ENCODE peak calls at places on chromosomes 2 and 18, in six cellular contexts. B is transverse colon, O is stomach, S is A549, Q is suprapubic skin, L is K562. M is an unnamed sample.

GRCh38 chr2:35081001-35081628 is 1274.5 kb upstream of the CRIM1 start:
- DNase-seq in B (no peak), O (no peak), S (peak), Q (no peak), L (no peak), M (no peak)

GRCh38 chr18:24138281-24138883 is 480 bp upstream of the CABYR start:
- DNase-seq in B (no peak), O (no peak), S (no peak), Q (no peak), L (no peak), M (no peak)

GRCh38 chr2:175218551-175218950 is 37.0 kb upstream of the ATP5MC3 start:
- DNase-seq in B (no peak), O (no peak), S (no peak), Q (no peak), L (no peak), M (no peak)

GRCh38 chr2:225091336-225091735 is 49.1 kb upstream of the DOCK10 start:
- DNase-seq in B (no peak), O (no peak), S (peak), Q (no peak), L (no peak), M (no peak)

GRCh38 chr18:37238271-37238670 is 327.3 kb downstream of the CELF4 start:
- DNase-seq in B (no peak), O (no peak), S (no peak), Q (no peak), L (no peak), M (no peak)

GRCh38 chr2:149766339-149766738 is 178.8 kb upstream of the MMADHC start:
- DNase-seq in B (no peak), O (no peak), S (no peak), Q (no peak), L (no peak), M (no peak)

GRCh38 chr2:99777266-99777640 is 287.4 kb upstream of the REV1 start:
- DNase-seq in B (no peak), O (no peak), S (no peak), Q (no peak), L (no peak), M (no peak)

GRCh38 chr2:141736466-141736865 is 394.4 kb downstream of the LRP1B start:
- DNase-seq in B (no peak), O (no peak), S (no peak), Q (no peak), L (no peak), M (no peak)

GRCh38 chr2:236291476-236291875 is 27.3 kb upstream of the ASB18 start:
- DNase-seq in B (no peak), O (no peak), S (no peak), Q (no peak), L (no peak), M (no peak)

GRCh38 chr18:3920832-3921231 is 470.9 kb downstream of the TGIF1 start:
- DNase-seq in B (no peak), O (no peak), S (no peak), Q (no peak), L (no peak), M (no peak)

GRCh38 chr2:67465623-67466022 is 68.5 kb downstream of the ETAA1 start:
- DNase-seq in B (no peak), O (no peak), S (no peak), Q (no peak), L (no peak), M (no peak)

GRCh38 chr2:218694405-218695145 is 16.1 kb upstream of the TTLL4 start:
- DNase-seq in B (no peak), O (no peak), S (no peak), Q (no peak), L (no peak), M (no peak)

GRCh38 chr2:223090081-223090480 is 38.1 kb downstream of the KCNE4 start:
- DNase-seq in B (no peak), O (peak), S (no peak), Q (no peak), L (no peak), M (no peak)

GRCh38 chr2:151484100-151484499 is 74.4 kb downstream of the RIF1 start:
- DNase-seq in B (no peak), O (no peak), S (no peak), Q (no peak), L (no peak), M (no peak)

DNA sequence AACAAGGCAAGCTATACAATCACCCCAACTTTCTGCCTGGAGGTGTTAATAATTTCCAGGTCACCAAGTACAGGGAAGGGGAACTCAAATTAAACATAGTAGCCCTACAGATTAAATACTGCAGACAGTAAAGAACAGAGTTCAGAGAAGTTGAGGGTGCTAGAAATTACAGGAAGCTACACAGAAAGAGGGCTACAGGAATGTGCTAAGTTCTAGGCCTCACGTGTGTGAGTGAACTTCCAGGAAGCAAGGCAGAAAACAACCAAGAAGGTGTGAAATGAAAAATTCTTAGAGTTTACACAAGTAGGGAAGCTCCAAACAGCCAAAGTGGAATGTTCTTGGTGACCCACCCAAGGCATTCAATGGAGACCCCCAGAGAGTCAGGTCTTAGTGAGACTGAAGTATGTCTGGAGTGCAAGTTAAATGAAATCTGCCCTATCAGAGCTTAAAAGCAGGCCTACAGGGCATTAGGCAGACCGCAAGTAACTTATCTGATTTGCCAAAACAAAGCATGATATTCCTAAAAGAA is 58.2 kb upstream of the RNU4ATAC start:
- DNase-seq in B (no peak), O (no peak), S (no peak), Q (no peak), L (no peak), M (no peak)
- H3K27ac ChIP-seq in B (no peak), O (no peak), S (no peak), Q (no peak), L (no peak), M (no peak)

GRCh38 chr2:31071741-31072140 is 66.5 kb downstream of the GALNT14 start:
- DNase-seq in B (no peak), O (no peak), S (no peak), Q (no peak), L (no peak), M (no peak)

GRCh38 chr2:31067259-31067658 is 71.0 kb downstream of the GALNT14 start:
- DNase-seq in B (no peak), O (no peak), S (no peak), Q (no peak), L (peak), M (no peak)

GRCh38 chr2:31069926-31070325 is 68.3 kb downstream of the GALNT14 start:
- DNase-seq in B (no peak), O (no peak), S (no peak), Q (no peak), L (no peak), M (no peak)

GRCh38 chr2:31066594-31066993 is 71.6 kb downstream of the GALNT14 start:
- DNase-seq in B (no peak), O (no peak), S (no peak), Q (no peak), L (no peak), M (no peak)

GRCh38 chr2:31070339-31070738 is 67.9 kb downstream of the GALNT14 start:
- DNase-seq in B (no peak), O (no peak), S (no peak), Q (no peak), L (no peak), M (no peak)
- TF ChIP-seq EP300 in B (no peak), O (no peak), S (no peak), Q (no peak), L (no peak), M (no peak)

DNA sequence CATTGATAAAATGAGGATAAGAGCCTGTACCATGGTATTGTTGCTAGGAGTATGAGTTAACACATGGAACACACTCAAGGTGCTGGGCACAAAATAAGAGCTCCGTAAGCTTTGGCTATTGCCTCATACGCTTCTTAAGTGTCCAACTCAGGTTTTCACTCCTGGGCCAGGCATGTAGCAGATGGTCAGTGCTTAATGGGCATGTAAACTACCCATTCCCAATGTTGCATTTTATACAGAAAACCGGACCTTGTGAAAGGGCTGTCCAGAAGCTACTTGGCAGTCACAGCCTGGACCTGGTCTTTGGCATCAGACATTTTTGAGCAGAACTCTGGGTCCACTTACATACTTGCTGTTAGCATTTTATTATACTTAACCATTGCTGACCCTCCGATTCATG is 26.9 kb downstream of the MGAT5 start:
- DNase-seq in B (no peak), O (no peak), S (no peak), Q (no peak), L (no peak), M (no peak)
- H3K27ac ChIP-seq in B (no peak), O (no peak), S (no peak), Q (no peak), L (no peak), M (no peak)

GRCh38 chr2:43995733-43996533 is at the start of gene LRPPRC:
- DNase-seq in B (peak), O (peak), S (peak), Q (peak), L (peak), M (peak)
- TF ChIP-seq EP300 in B (no peak), O (no peak), S (no peak), Q (no peak), L (no peak), M (no peak)

GRCh38 chr18:64876833-64877232 is 727.9 kb upstream of the LINC00305 start:
- DNase-seq in B (no peak), O (no peak), S (no peak), Q (no peak), L (no peak), M (no peak)
- H3K27ac ChIP-seq in B (no peak), O (no peak), S (no peak), Q (no peak), L (no peak), M (no peak)

GRCh38 chr18:48003426-48004349 is 73.2 kb upstream of the SMAD2 start:
- DNase-seq in B (peak), O (peak), S (peak), Q (no peak), L (no peak), M (no peak)
- TF ChIP-seq EP300 in B (no peak), O (no peak), S (peak), Q (no peak), L (no peak), M (no peak)

GRCh38 chr2:33135645-33136044 is 188.9 kb downstream of the LTBP1 start:
- DNase-seq in B (no peak), O (no peak), S (no peak), Q (no peak), L (no peak), M (no peak)

GRCh38 chr2:33134764-33135560 is 188.2 kb downstream of the LTBP1 start:
- DNase-seq in B (no peak), O (no peak), S (no peak), Q (no peak), L (peak), M (peak)

GRCh38 chr2:33136056-33136455 is 189.3 kb downstream of the LTBP1 start:
- DNase-seq in B (no peak), O (no peak), S (no peak), Q (no peak), L (no peak), M (peak)

GRCh38 chr2:33136570-33136969 is 189.8 kb downstream of the LTBP1 start:
- DNase-seq in B (no peak), O (no peak), S (no peak), Q (no peak), L (no peak), M (no peak)

DNA sequence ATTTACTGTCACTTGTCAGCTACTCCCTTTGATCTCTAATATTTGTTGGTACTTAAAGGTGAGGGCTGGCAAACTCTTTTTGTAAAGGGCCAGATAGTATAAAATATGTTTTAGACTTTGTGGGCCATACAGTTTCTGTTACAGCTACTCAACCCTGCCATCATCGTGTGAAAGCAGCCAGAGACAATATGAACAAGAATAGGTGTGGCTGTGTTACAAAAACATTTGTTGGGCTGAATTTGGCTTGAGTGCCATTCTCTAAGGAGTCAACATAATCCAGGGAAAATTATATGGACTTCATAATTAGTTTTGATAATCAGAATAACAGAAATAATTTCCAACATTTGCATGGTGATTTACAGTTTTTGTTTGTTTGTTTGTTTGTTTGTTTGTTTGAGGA is 190.6 kb downstream of the LTBP1 start:
- DNase-seq in B (no peak), O (no peak), S (no peak), Q (no peak), L (no peak), M (no peak)
- H3K27ac ChIP-seq in B (peak), O (peak), S (no peak), Q (no peak), L (no peak), M (no peak)